ENCODE peak calls at places on chromosomes 6 and 20, in four cellular contexts. V is B cell; I is CD4-positive, alpha-beta T cell; S is cardiac muscle cell. Y is an unnamed sample.

GRCh38 chr20:63580796-63581461 is 6.9 kb upstream of the HELZ2 start:
- DNase-seq in V (peak; percentile 79), I (peak; percentile 69), S (peak; percentile 44), Y (no peak)

GRCh38 chr6:71733970-71734899 is 152.1 kb upstream of the RIMS1 start:
- DNase-seq in V (no peak), I (no peak), S (no peak), Y (no peak)

GRCh38 chr6:21808045-21808470 is 214.5 kb downstream of the SOX4 start:
- DNase-seq in V (no peak), I (no peak), S (no peak), Y (no peak)

GRCh38 chr20:40251284-40251932 is 437.6 kb downstream of the MAFB start:
- DNase-seq in V (no peak), I (no peak), S (peak; percentile 19), Y (no peak)

GRCh38 chr20:21182832-21183563 is 57.1 kb downstream of the KIZ start:
- DNase-seq in V (no peak), I (no peak), S (no peak), Y (no peak)

GRCh38 chr20:50788045-50788867 is 6.6 kb upstream of the BCAS4 start:
- DNase-seq in V (no peak), I (no peak), S (no peak), Y (no peak)

GRCh38 chr20:63186528-63187316 is 29.2 kb downstream of the YTHDF1 start:
- DNase-seq in V (no peak), I (no peak), S (no peak), Y (no peak)

GRCh38 chr6:134822920-134823430 is 126.9 kb downstream of the ALDH8A1 start:
- DNase-seq in V (peak; percentile 50), I (peak; percentile 3), S (peak; percentile 89), Y (peak; percentile 17)

GRCh38 chr20:4916991-4917881 is 84.1 kb downstream of the SLC23A2 start:
- DNase-seq in V (no peak), I (no peak), S (no peak), Y (no peak)

GRCh38 chr6:143539106-143539505 is 27.6 kb upstream of the FUCA2 start:
- DNase-seq in V (no peak), I (no peak), S (no peak), Y (no peak)

GRCh38 chr6:56953597-56954388 is 1.1 kb upstream of the BEND6 start:
- DNase-seq in V (no peak), I (no peak), S (peak; percentile 2), Y (peak; percentile 60)

GRCh38 chr6:149440735-149441662 is 40.9 kb downstream of the SUMO4 start:
- DNase-seq in V (peak; percentile 3), I (no peak), S (no peak), Y (no peak)

GRCh38 chr6:144721232-144721631 is 436.1 kb downstream of the UTRN start:
- DNase-seq in V (no peak), I (no peak), S (no peak), Y (no peak)

GRCh38 chr6:144722925-144723324 is 437.8 kb downstream of the UTRN start:
- DNase-seq in V (no peak), I (no peak), S (no peak), Y (no peak)

GRCh38 chr6:144725731-144726522 is 440.8 kb downstream of the UTRN start:
- DNase-seq in V (no peak), I (no peak), S (no peak), Y (no peak)

GRCh38 chr6:144723431-144723830 is 438.3 kb downstream of the UTRN start:
- DNase-seq in V (no peak), I (no peak), S (no peak), Y (no peak)

DNA sequence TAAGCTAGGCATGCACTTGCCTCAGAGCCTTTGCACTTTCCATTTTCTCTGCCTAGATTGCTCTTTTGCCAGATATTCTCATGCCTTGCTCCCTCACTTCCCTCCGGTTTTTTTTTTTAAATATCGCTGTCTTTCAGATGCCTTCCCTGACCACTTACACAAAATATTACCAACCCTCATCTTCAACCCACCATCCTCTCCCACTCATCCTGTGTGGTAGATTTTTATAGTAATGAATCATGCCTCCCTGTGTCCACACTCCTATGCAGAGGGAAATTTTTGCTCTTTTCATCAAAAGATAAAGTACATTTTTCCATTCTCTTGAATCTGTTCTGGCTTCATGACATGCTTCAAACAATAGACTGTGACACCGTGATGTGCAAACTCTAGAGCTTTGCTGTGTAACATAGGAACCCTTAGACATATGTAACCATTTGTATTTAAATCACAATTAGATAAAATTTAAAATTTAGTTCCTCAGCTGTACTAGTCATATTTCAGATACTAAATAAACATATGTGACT is 437.1 kb downstream of the UTRN start:
- DNase-seq in V (no peak), I (no peak), S (no peak), Y (no peak)
- TF ChIP-seq CTCF in V (no peak), I (no peak), S (no peak), Y (no peak)

DNA sequence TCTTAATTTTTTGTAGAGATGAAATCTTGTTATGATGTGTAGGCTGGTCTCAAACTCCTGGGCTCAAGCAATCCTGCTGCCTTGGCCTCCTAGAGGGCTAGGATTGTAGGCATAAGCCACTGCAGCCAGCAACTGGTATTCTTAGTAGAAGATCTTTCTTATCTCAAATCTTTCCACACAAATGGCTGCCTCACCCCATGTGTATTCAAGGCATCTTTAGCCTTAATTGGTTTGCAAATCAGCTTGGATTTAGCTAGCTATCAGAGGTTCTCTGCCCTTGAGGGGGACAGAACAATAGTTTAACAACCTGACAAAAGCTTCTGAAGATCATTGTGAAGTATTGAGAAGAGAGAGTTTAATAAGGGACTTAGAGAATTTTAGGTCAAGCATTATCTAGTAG is 17.9 kb upstream of the ABRACL start:
- DNase-seq in V (no peak), I (no peak), S (no peak), Y (no peak)
- TF ChIP-seq CTCF in V (no peak), I (no peak), S (no peak), Y (no peak)

DNA sequence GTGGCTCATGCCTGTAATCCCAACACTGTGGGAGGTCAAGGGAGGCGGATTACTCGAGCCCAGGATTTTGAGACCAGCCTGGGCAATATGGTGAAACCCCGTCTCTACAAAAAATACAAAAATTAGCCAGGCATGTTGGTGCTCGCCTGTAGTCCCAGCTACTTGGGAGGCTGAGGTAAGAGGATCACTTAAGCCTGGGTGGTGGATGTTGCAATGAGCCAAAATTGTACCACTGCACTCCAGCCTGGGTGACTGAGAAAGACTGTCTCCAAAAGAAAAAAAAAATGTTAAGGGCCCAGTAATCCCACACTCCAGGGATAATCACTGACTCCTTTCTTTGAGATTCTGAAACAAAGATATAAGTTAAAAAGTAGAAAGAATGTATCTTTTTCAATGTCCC is 7.9 kb upstream of the RIN2 start:
- DNase-seq in V (no peak), I (no peak), S (no peak), Y (no peak)
- TF ChIP-seq CTCF in V (no peak), I (no peak), S (no peak), Y (no peak)

DNA sequence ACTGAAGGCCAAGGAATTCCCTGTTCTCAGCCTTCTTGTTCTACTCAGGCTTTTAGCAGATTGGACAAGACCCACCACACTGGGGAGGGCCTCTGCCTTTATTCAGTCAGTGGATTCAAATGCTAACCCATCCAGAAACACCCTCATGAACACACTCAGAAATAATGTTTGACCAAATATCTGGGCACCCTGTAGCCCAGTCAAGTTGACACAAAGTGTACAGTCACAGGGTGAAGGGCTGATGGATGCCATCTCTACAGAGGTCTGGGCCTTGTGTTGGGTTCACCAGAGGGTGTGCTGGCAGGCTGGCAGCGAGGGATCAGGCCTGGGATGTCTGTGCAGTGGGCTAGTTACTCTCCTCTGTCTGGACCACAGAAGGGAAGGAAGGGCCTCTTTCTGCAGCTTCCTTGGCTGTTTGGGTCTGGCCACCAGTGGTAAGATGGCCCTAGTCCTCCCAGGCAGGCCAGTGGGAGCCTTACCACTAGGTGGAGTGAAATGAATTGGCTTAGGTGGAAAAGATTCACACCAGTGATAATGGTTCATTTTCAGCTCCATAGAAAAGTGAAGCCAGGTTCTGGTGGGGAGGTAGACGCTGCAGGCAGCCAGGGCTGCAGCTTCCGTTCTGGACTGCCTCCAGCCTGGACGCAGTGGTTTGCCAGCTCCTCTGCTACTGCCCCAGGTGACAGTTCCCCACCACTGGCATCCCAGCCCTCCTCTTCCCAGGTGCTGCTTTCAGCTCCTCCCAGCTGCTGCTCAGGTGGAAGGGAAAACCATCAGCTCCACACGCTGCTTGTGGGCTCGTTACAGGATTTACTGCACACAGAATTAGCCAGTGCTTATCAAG is 9.2 kb downstream of the TUBB2A start:
- DNase-seq in V (no peak), I (no peak), S (no peak), Y (no peak)
- TF ChIP-seq CTCF in V (no peak), I (no peak), S (no peak), Y (peak; percentile 14)

GRCh38 chr6:45988635-45989034 is 27.0 kb downstream of the CLIC5 start:
- DNase-seq in V (no peak), I (no peak), S (peak; percentile 5), Y (no peak)

GRCh38 chr6:45986746-45987274 is 28.9 kb downstream of the CLIC5 start:
- DNase-seq in V (no peak), I (no peak), S (peak; percentile 82), Y (no peak)

GRCh38 chr6:45987866-45988265 is 27.8 kb downstream of the CLIC5 start:
- DNase-seq in V (no peak), I (no peak), S (no peak), Y (no peak)

GRCh38 chr6:45990162-45990561 is 25.5 kb downstream of the CLIC5 start:
- DNase-seq in V (no peak), I (no peak), S (no peak), Y (peak; percentile 16)

DNA sequence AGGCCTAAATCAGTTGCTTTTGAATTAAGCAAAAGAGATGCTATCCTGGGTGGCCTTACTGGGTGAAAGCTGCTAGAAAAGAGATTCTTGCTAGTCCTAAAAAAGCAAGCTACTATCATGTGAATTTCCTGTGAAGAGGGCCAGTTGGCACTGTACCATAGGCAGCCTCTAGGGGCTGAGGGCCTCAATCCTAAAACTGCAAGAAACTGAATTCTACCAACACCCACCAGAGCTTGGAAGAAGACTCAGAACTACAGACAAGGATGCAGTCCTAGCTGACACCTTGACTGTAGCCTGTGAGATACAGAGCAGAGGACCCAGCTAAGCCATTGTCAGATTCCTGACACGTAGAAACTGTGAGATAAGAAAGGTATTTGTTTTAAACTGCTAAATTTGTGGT is 24.5 kb downstream of the CLIC5 start:
- DNase-seq in V (no peak), I (no peak), S (no peak), Y (no peak)
- TF ChIP-seq CTCF in V (peak; percentile 24), I (peak; percentile 22), S (peak; percentile 8), Y (no peak)

DNA sequence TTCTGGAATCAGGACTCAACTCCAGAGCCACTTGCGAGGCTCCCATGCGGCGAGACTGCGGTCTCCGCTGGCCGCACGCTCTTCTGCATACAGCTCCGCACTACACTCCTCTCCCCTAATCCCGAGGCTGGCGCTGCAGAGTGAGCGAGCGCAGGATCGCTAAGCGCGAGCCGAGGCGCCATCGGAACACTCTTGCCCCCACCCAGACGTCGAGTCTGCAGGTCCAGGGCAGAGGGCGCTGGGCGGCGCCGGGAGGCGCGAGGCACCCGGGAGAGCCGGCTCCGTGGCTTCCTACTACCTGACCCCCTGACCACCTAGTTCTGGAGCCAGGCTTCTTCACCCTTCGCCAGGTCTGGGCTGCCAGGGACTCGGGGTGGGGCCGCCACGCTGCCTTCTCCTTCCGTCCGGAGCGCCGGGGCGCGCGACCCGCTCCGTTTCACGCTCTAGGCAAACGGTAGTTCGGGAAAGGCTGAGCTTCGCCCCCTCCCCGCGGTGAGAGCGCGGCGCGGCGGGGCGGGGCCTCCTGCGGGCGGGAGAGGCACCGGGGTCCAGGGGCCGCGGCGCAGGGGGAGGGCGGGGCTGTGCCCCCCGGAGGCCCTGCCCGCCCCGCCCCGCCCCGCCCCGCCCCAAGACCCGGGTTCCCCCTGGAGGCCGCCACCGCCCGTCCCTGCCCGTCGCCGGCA is 5.4 kb upstream of the TUBB2A start:
- DNase-seq in V (peak; percentile 95), I (peak; percentile 40), S (peak; percentile 89), Y (peak; percentile 83)
- TF ChIP-seq CTCF in V (no peak), I (no peak), S (no peak), Y (peak; percentile 23)